ENCODE peak calls at places on chromosomes 16 and 17, in six cellular contexts. Y is GM23248, X is IMR-90, C is pancreas, G is GM23338, A is kidney. Q is an unnamed sample.

GRCh38 chr16:9008335-9009260 is 44.9 kb upstream of the USP7 start:
- DNase-seq in X (peak), Y (peak), C (peak), G (peak), A (peak), Q (peak)

GRCh38 chr17:61280851-61281250 is 118.8 kb upstream of the TBX2 start:
- DNase-seq in X (no peak), C (no peak), Y (no peak), G (no peak), A (no peak), Q (no peak)

GRCh38 chr17:59521465-59522126 is 43.8 kb upstream of the DHX40 start:
- DNase-seq in C (peak), A (peak), G (peak), Y (peak), X (peak), Q (peak)

GRCh38 chr17:62085511-62086408 is 20.7 kb upstream of the MED13 start:
- DNase-seq in A (no peak), X (peak), G (no peak), Y (peak), C (no peak), Q (peak)

GRCh38 chr17:74466111-74466784 is at the start of gene CD300A:
- DNase-seq in X (no peak), Y (no peak), C (no peak), G (peak), A (peak), Q (peak)

GRCh38 chr16:57023541-57024249 is 34.3 kb downstream of the NLRC5 start:
- DNase-seq in Y (no peak), C (no peak), X (no peak), A (no peak), G (no peak), Q (no peak)

GRCh38 chr16:30829130-30830071 is 42.4 kb upstream of the ZNF629 start:
- DNase-seq in A (no peak), C (no peak), G (no peak), Y (no peak), X (no peak), Q (peak)

GRCh38 chr16:71645450-71645849 is 19.5 kb downstream of the MARVELD3 start:
- DNase-seq in X (peak), G (peak), A (no peak), Y (peak), C (no peak), Q (no peak)

GRCh38 chr16:79767597-79768280 is 167.2 kb upstream of the MAF start:
- DNase-seq in G (peak), X (no peak), A (peak), C (no peak), Y (peak), Q (no peak)

GRCh38 chr17:76063880-76064546 is 8.3 kb downstream of the SRP68 start:
- DNase-seq in X (no peak), C (no peak), G (no peak), A (no peak), Y (no peak), Q (no peak)

GRCh38 chr16:8804313-8804712 is 6.7 kb downstream of the PMM2 start:
- DNase-seq in G (no peak), A (no peak), C (no peak), X (no peak), Y (no peak), Q (no peak)

GRCh38 chr16:85334718-85335583 is 222.7 kb upstream of the CIBAR2 start:
- DNase-seq in X (no peak), A (peak), G (peak), Y (no peak), C (peak), Q (no peak)

GRCh38 chr17:78111012-78111726 is 17.4 kb downstream of the TMC6 start:
- DNase-seq in A (peak), G (no peak), X (no peak), C (peak), Y (no peak), Q (no peak)

GRCh38 chr16:85172465-85173071 is 60.3 kb upstream of the CIBAR2 start:
- DNase-seq in C (peak), A (peak), X (peak), Y (peak), G (peak), Q (no peak)

GRCh38 chr16:1042776-1043349 is 29.7 kb upstream of the SSTR5 start:
- DNase-seq in G (no peak), C (no peak), Y (peak), X (no peak), A (no peak), Q (no peak)

GRCh38 chr16:85878875-85879274 is 20.1 kb upstream of the IRF8 start:
- DNase-seq in Y (peak), G (peak), C (no peak), X (peak), A (no peak), Q (no peak)

GRCh38 chr17:15406081-15406480 is 61.3 kb downstream of the CDRT4 start:
- DNase-seq in Y (no peak), X (no peak), C (no peak), G (no peak), A (no peak), Q (no peak)

GRCh38 chr17:83203472-83204221 is 124.2 kb downstream of the METRNL start:
- DNase-seq in C (no peak), G (no peak), X (no peak), Y (peak), A (peak), Q (no peak)

GRCh38 chr17:74601944-74602572 is 10.0 kb upstream of the CD300LD start:
- DNase-seq in A (no peak), C (no peak), X (peak), G (peak), Y (peak), Q (peak)

GRCh38 chr16:4411684-4412083 is 4.7 kb downstream of the CORO7 start:
- DNase-seq in G (no peak), C (no peak), A (peak), Y (no peak), X (peak), Q (no peak)

GRCh38 chr16:17277981-17278381 is 192.8 kb downstream of the XYLT1 start:
- DNase-seq in A (no peak), C (peak), X (peak), Y (peak), G (peak), Q (no peak)

DNA sequence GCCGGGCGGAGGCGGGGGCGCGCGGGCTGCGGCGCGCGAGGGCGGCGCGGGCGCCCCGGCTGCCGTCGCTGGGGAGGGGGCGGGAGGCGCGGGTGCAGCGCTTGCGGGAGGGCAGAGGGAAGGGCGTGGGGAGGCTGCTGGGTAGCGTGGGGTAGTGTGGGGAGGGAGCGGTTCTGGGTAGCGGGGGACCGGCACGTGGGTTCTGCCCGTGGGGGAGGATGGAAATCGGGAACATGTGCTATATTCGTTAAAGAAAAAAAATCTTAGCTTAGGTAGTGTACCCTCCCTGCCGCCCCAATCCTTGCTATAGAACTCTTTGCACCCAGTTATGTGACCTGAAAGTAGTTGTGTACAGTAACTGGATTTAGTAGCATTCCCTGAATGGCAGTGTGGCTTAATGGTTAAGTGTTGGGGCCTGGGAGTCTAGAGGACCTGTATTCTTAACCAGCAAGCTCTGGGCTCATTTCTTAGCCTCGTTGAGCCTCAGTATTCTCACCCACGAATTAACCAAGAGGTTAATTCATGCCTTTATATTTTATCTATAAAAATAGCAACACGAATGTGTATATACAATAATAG is 644 bp downstream of the RABEP1 start:
- DNase-seq in A (peak), X (no peak), G (peak), Y (peak), C (no peak), Q (peak)
- H3K27ac ChIP-seq in A (no peak), X (peak), G (no peak), Y (peak), C (no peak), Q (peak)

DNA sequence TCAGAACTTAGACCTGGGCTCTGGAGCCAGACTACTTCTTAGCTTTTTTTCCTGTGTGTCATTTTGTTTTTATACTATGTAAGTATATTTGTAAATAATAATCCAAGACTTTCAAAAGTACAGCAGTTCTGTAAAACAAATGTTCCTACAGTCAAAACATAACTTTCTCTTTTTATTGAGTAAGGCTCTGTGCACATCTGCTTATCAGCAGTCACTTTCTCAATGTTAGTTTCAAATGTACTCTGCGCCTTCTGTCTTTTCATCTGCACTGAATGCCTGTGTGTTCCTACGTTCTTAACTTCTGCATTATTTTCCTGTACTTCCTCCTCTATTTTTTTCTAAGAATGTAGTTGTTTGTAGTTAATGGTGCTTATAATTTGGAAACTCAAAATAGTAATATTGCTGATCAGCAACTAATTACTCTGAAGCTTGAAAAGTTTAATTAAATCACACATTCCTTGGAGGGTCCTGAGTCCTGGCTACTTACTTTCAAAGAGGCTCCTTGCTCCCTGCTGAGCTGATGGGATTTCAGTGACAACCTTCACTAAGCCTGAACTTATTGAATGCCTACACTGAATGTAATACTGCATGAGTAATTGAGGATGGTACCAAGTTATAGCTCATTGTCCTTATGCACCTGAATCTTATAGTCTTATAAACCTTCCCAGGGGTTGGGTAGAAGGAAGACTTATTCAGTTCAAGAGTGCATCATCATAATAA is 329.9 kb downstream of the KCNJ2 start:
- DNase-seq in C (no peak), A (no peak), X (no peak), G (peak), Y (no peak), Q (no peak)
- H3K27ac ChIP-seq in C (no peak), A (no peak), X (no peak), G (no peak), Y (no peak), Q (no peak)

DNA sequence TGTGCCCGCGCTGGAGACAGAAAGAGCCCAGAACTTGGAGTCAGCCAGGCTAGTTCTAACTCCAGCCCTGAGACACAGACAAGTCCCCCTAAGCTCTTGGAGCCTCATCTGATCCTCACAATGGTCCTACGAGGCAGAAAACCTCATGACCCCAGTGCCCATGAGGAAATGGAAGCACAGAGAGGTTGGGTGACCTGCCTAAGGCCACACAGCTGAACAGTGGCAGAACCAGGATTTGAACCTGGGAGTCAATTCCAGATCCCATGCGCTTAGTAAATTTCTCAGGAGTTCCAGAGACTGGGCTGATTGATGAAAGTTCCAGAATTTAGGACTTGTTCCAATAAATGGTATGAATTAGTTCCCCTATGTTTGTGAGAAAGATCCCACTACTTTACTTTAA is 39.0 kb upstream of the LITAF start:
- DNase-seq in Y (no peak), C (no peak), A (no peak), G (no peak), X (peak), Q (no peak)
- H3K27ac ChIP-seq in Y (no peak), C (no peak), A (no peak), G (no peak), X (no peak), Q (no peak)

DNA sequence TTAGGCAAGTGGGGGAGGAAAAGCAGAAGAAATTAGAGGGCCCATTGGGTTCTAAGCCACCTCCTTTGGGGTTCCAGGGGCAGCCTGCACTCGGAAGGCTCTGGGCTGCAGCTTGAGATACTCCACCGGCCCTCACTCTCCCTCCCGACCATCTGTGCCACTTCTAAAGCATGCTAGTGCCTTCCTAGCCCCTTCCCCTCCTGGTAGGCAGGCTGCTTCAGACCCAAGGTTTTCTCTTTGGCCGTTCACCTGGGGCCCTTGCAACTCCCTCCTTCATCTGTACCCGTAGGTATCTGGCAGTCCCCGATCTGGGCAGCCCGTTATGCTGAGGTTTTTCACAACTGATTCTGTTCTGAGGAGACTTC is 98.5 kb downstream of the RAB11FIP4 start:
- DNase-seq in Y (no peak), C (no peak), X (no peak), G (peak), A (peak), Q (no peak)
- H3K27ac ChIP-seq in Y (no peak), C (peak), X (no peak), G (peak), A (peak), Q (peak)